ENCODE peak calls at places on chromosome 3, in six cellular contexts. Z is cardiac muscle cell, T is choroid plexus epithelial cell, Y is GM13977, P is AG10803, L is neural crest cell. N is an unnamed sample.

GRCh38 chr3:115851571-115851970 is 228.3 kb downstream of the GAP43 start:
- DNase-seq in Z (no peak), T (no peak), Y (no peak), P (no peak), L (no peak), N (no peak)

GRCh38 chr3:108322352-108322751 is 26.0 kb downstream of the HHLA2 start:
- DNase-seq in Z (no peak), T (peak), Y (no peak), P (no peak), L (no peak), N (no peak)

GRCh38 chr3:81658322-81658997 is 103.0 kb downstream of the GBE1 start:
- DNase-seq in Z (no peak), T (no peak), Y (no peak), P (no peak), L (no peak), N (no peak)

GRCh38 chr3:52240059-52240885 is 1.3 kb upstream of the TWF2 start:
- DNase-seq in Z (no peak), T (peak), Y (no peak), P (peak), L (no peak), N (peak)

GRCh38 chr3:43031490-43032216 is 52.5 kb downstream of the GASK1A start:
- DNase-seq in Z (no peak), T (no peak), Y (no peak), P (peak), L (no peak), N (no peak)

GRCh38 chr3:72100062-72100511 is 315.1 kb upstream of the PROK2 start:
- DNase-seq in Z (peak), T (no peak), Y (no peak), P (no peak), L (no peak), N (peak)

GRCh38 chr3:12187448-12188327 is 29.0 kb upstream of the TIMP4 start:
- DNase-seq in Z (no peak), T (peak), Y (peak), P (peak), L (no peak), N (no peak)

GRCh38 chr3:78991656-78992055 is 776.1 kb downstream of the ROBO1 start:
- DNase-seq in Z (no peak), T (no peak), Y (no peak), P (no peak), L (no peak), N (no peak)

GRCh38 chr3:66406186-66406585 is 94.6 kb downstream of the LRIG1 start:
- DNase-seq in Z (no peak), T (no peak), Y (no peak), P (no peak), L (no peak), N (no peak)

GRCh38 chr3:182325213-182325941 is 467.9 kb upstream of the ATP11B start:
- DNase-seq in Z (no peak), T (no peak), Y (peak), P (no peak), L (no peak), N (no peak)

GRCh38 chr3:43255675-43256074 is 30.7 kb upstream of the SNRK start:
- DNase-seq in Z (no peak), T (no peak), Y (no peak), P (no peak), L (no peak), N (no peak)

GRCh38 chr3:134350861-134351311 is 23.4 kb downstream of the AMOTL2 start:
- DNase-seq in Z (no peak), T (no peak), Y (no peak), P (no peak), L (no peak), N (no peak)

GRCh38 chr3:195129644-195130492 is 141.1 kb downstream of the XXYLT1 start:
- DNase-seq in Z (no peak), T (peak), Y (peak), P (no peak), L (no peak), N (no peak)

GRCh38 chr3:184491867-184492615 is 69.5 kb upstream of the EPHB3 start:
- DNase-seq in Z (no peak), T (no peak), Y (no peak), P (no peak), L (no peak), N (no peak)

GRCh38 chr3:196144383-196145105 is 62.7 kb upstream of the TFRC start:
- DNase-seq in Z (no peak), T (peak), Y (no peak), P (peak), L (no peak), N (no peak)

GRCh38 chr3:110576962-110577361 is 494.7 kb upstream of the NECTIN3 start:
- DNase-seq in Z (no peak), T (peak), Y (no peak), P (peak), L (no peak), N (no peak)

GRCh38 chr3:138434875-138435772 is 708 bp downstream of the ESYT3 start:
- DNase-seq in Z (peak), T (peak), Y (no peak), P (no peak), L (no peak), N (no peak)

GRCh38 chr3:194584866-194585265 is 48.4 kb downstream of the TMEM44 start:
- DNase-seq in Z (no peak), T (no peak), Y (no peak), P (peak), L (no peak), N (no peak)

GRCh38 chr3:134711284-134711683 is 60.5 kb upstream of the KY start:
- DNase-seq in Z (no peak), T (peak), Y (no peak), P (peak), L (no peak), N (no peak)

GRCh38 chr3:134284438-134284837 is 33.8 kb upstream of the RYK start:
- DNase-seq in Z (no peak), T (no peak), Y (no peak), P (no peak), L (no peak), N (no peak)

GRCh38 chr3:88203537-88204143 is 53.9 kb downstream of the C3orf38 start:
- DNase-seq in Z (peak), T (peak), Y (peak), P (peak), L (peak), N (peak)

GRCh38 chr3:126676919-126677705 is 22.2 kb upstream of the TXNRD3 start:
- DNase-seq in Z (no peak), T (peak), Y (no peak), P (peak), L (no peak), N (no peak)
- TF ChIP-seq CTCF in Z (no peak), T (no peak), Y (no peak), P (no peak), L (no peak), N (no peak)

GRCh38 chr3:21835266-21835665 is 84.3 kb upstream of the ZNF385D start:
- DNase-seq in Z (no peak), T (peak), Y (no peak), P (peak), L (no peak), N (no peak)

GRCh38 chr3:21839181-21839580 is 88.2 kb upstream of the ZNF385D start:
- DNase-seq in Z (no peak), T (no peak), Y (no peak), P (peak), L (no peak), N (no peak)

DNA sequence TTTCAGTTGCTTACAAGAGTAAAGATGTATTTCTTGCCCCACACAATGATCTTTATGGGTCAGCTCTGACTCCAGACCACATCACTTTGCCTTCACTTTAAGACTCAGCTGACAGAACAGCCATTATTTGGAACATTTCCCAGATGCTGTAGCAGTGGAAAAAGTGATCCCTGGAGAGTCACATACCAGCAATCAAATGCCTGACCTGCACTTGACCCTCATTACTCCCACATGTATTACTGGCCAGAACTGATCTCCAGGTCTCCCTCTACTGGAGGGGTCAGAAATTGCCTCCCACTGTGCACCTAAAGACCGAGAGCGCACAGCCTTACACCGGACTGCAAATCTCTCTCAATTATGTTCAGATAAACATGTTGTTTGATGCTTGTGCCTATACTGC is 88.6 kb upstream of the ZNF385D start:
- DNase-seq in Z (peak), T (peak), Y (no peak), P (peak), L (no peak), N (no peak)
- TF ChIP-seq CTCF in Z (peak), T (peak), Y (no peak), P (peak), L (peak), N (no peak)

GRCh38 chr3:8301977-8302589 is 199.5 kb upstream of the LMCD1 start:
- DNase-seq in Z (peak), T (peak), Y (peak), P (peak), L (peak), N (no peak)
- TF ChIP-seq CTCF in Z (peak), T (peak), Y (peak), P (peak), L (peak), N (peak)

GRCh38 chr3:129352650-129353588 is 74.2 kb downstream of the HMCES start:
- DNase-seq in Z (no peak), T (no peak), Y (no peak), P (no peak), L (no peak), N (no peak)

GRCh38 chr3:129353589-129353941 is 74.9 kb downstream of the EFCAB12 start:
- DNase-seq in Z (no peak), T (no peak), Y (no peak), P (no peak), L (no peak), N (no peak)

GRCh38 chr3:129348734-129349133 is 70.1 kb downstream of the HMCES start:
- DNase-seq in Z (no peak), T (no peak), Y (no peak), P (no peak), L (no peak), N (no peak)

GRCh38 chr3:129349791-129350190 is 71.1 kb downstream of the HMCES start:
- DNase-seq in Z (no peak), T (no peak), Y (no peak), P (no peak), L (no peak), N (no peak)

GRCh38 chr3:129352045-129352444 is 73.4 kb downstream of the HMCES start:
- DNase-seq in Z (no peak), T (no peak), Y (no peak), P (no peak), L (no peak), N (no peak)
- TF ChIP-seq CTCF in Z (peak), T (peak), Y (no peak), P (peak), L (peak), N (peak)

GRCh38 chr3:149879872-149880271 is 66.9 kb downstream of the RNF13 start:
- DNase-seq in Z (peak), T (peak), Y (no peak), P (peak), L (peak), N (peak)
- TF ChIP-seq CTCF in Z (peak), T (peak), Y (no peak), P (peak), L (peak), N (peak)

GRCh38 chr3:47419083-47420043 is 38.5 kb downstream of the PTPN23 start:
- DNase-seq in Z (no peak), T (no peak), Y (no peak), P (no peak), L (no peak), N (no peak)

GRCh38 chr3:47420511-47421484 is 40.0 kb downstream of the PTPN23 start:
- DNase-seq in Z (peak), T (peak), Y (peak), P (peak), L (peak), N (peak)

GRCh38 chr3:47420044-47420430 is 39.2 kb downstream of the PTPN23 start:
- DNase-seq in Z (no peak), T (no peak), Y (no peak), P (no peak), L (no peak), N (no peak)

GRCh38 chr3:47416041-47416440 is 35.2 kb downstream of the PTPN23 start:
- DNase-seq in Z (no peak), T (no peak), Y (peak), P (no peak), L (no peak), N (no peak)

GRCh38 chr3:47418167-47419082 is 37.6 kb downstream of the PTPN23 start:
- DNase-seq in Z (no peak), T (no peak), Y (peak), P (no peak), L (no peak), N (no peak)
- TF ChIP-seq CTCF in Z (no peak), T (peak), Y (peak), P (peak), L (peak), N (no peak)

GRCh38 chr3:26118165-26118564 is 328.3 kb downstream of the OXSM start:
- DNase-seq in Z (peak), T (peak), Y (no peak), P (no peak), L (no peak), N (no peak)
- TF ChIP-seq CTCF in Z (no peak), T (no peak), Y (peak), P (no peak), L (peak), N (no peak)

N was measured in BE2C.